ENCODE peak calls at places on chromosomes 12 and 14, in eight cellular contexts. T is activated CD8-positive, alpha-beta T cell treated with anti-CD3 and anti-CD28 coated beads, Interleukin-2, amount 10 ng/mL, durations not matched to agents 7 days and 5 days; Z is hypothalamus; E is mammary epithelial cell; H is EL; F is NCI-H774; R is NCI-H2081; Q is Daoy. B is an unnamed sample.

GRCh38 chr14:23538785-23539184 is 12.8 kb downstream of the ZFHX2 start:
- DNase-seq in T (no peak), Z (peak; percentile 21), E (no peak), H (peak; percentile 25), F (no peak), R (no peak), Q (peak; percentile 42), B (no peak)

GRCh38 chr12:13745100-13745678 is 236.2 kb downstream of the GRIN2B start:
- DNase-seq in T (no peak), Z (no peak), E (no peak), H (no peak), F (no peak), R (no peak), Q (no peak), B (no peak)

GRCh38 chr14:51860836-51861583 is 598 bp downstream of the GNG2 start:
- DNase-seq in T (no peak), Z (no peak), E (no peak), H (peak; percentile 17), F (no peak), R (no peak), Q (peak; percentile 31), B (no peak)

GRCh38 chr12:125454786-125455450 is 389.7 kb downstream of the AACS start:
- DNase-seq in T (no peak), Z (no peak), E (no peak), H (no peak), F (no peak), R (no peak), Q (no peak), B (no peak)

GRCh38 chr14:57933363-57933762 is 67.5 kb upstream of the SLC35F4 start:
- DNase-seq in T (no peak), Z (no peak), E (no peak), H (no peak), F (no peak), R (no peak), Q (no peak), B (no peak)

GRCh38 chr14:91416744-91417133 is 881 bp downstream of the CCDC88C start:
- DNase-seq in T (peak; percentile 46), Z (no peak), E (no peak), H (no peak), F (no peak), R (no peak), Q (peak; percentile 24), B (no peak)

GRCh38 chr14:102215071-102215470 is 75.4 kb downstream of the WDR20 start:
- DNase-seq in T (no peak), Z (no peak), E (no peak), H (no peak), F (no peak), R (no peak), Q (no peak), B (no peak)

GRCh38 chr14:56357478-56357877 is 222.1 kb upstream of the TMEM260 start:
- DNase-seq in T (no peak), Z (no peak), E (no peak), H (no peak), F (no peak), R (no peak), Q (no peak), B (no peak)

GRCh38 chr12:39348941-39349626 is 93.8 kb downstream of the KIF21A start:
- DNase-seq in T (no peak), Z (no peak), E (no peak), H (no peak), F (no peak), R (no peak), Q (no peak), B (no peak)

GRCh38 chr12:98999569-98999968 is 354.5 kb downstream of the APAF1 start:
- DNase-seq in T (no peak), Z (no peak), E (no peak), H (no peak), F (no peak), R (no peak), Q (no peak), B (no peak)

GRCh38 chr12:2834581-2835491 is at the start of gene NRIP2:
- DNase-seq in T (no peak), Z (peak; percentile 63), E (no peak), H (no peak), F (no peak), R (no peak), Q (no peak), B (no peak)

GRCh38 chr14:106831322-106831720 is 1304.9 kb downstream of the TMEM121 start:
- DNase-seq in T (peak; percentile 70), Z (no peak), E (no peak), H (no peak), F (no peak), R (no peak), Q (no peak), B (peak; percentile 35)

GRCh38 chr12:4153343-4153892 is 120.1 kb upstream of the CCND2 start:
- DNase-seq in T (peak; percentile 91), Z (no peak), E (no peak), H (no peak), F (no peak), R (no peak), Q (peak; percentile 30), B (peak; percentile 72)

GRCh38 chr12:97556201-97556824 is 93.7 kb downstream of the RMST start:
- DNase-seq in T (no peak), Z (no peak), E (peak; percentile 58), H (peak; percentile 5), F (no peak), R (no peak), Q (peak; percentile 72), B (no peak)

GRCh38 chr12:88552672-88553079 is 27.6 kb downstream of the KITLG start:
- DNase-seq in T (no peak), Z (no peak), E (peak; percentile 23), H (peak; percentile 74), F (no peak), R (no peak), Q (no peak), B (no peak)

GRCh38 chr12:91542048-91542447 is 359.4 kb upstream of the DCN start:
- DNase-seq in T (no peak), Z (no peak), E (no peak), H (no peak), F (no peak), R (no peak), Q (no peak), B (no peak)

GRCh38 chr14:102591372-102591943 is 991 bp upstream of the RCOR1 start:
- DNase-seq in T (peak; percentile 50), Z (no peak), E (no peak), H (peak; percentile 34), F (no peak), R (no peak), Q (peak; percentile 54), B (no peak)

GRCh38 chr14:35878272-35879140 is 52.4 kb downstream of the BRMS1L start:
- DNase-seq in T (no peak), Z (no peak), E (peak; percentile 72), H (peak; percentile 88), F (no peak), R (no peak), Q (peak; percentile 81), B (no peak)

GRCh38 chr14:75944607-75945241 is 37.1 kb downstream of the TGFB3 start:
- DNase-seq in T (no peak), Z (no peak), E (no peak), H (no peak), F (no peak), R (no peak), Q (no peak), B (no peak)

GRCh38 chr12:113161415-113162016 is 12.0 kb downstream of the CFAP73 start:
- DNase-seq in T (no peak), Z (peak; percentile 35), E (no peak), H (peak; percentile 17), F (peak; percentile 18), R (peak; percentile 15), Q (peak; percentile 61), B (peak; percentile 11)

GRCh38 chr14:101556566-101557320 is 4.6 kb upstream of the DIO3 start:
- DNase-seq in T (no peak), Z (no peak), E (no peak), H (no peak), F (no peak), R (no peak), Q (no peak), B (no peak)

GRCh38 chr14:90419200-90419599 is 22.4 kb downstream of the CALM1 start:
- DNase-seq in T (no peak), Z (no peak), E (peak; percentile 98), H (peak; percentile 96), F (no peak), R (peak; percentile 48), Q (peak; percentile 99), B (no peak)